ENCODE peak calls at places on chromosome 16, in seven cellular contexts. One of them, this sample, is unnamed.

GRCh38 chr16:11100239-11100750 is 155.7 kb downstream of the SOCS1 start:
- DNase-seq in mesenchymal stem cell: peak; percentile 98
- DNase-seq in endothelial cell of umbilical vein: peak; percentile 99
- DNase-seq in CD8-positive, alpha-beta memory T cell: no peak
- DNase-seq in neural progenitor cell: peak; percentile 70
- DNase-seq in Caco-2: no peak
- DNase-seq in CD8-positive, alpha-beta T cell: no peak
- DNase-seq in this sample: no peak

GRCh38 chr16:31916056-31916488 is 42.5 kb downstream of the ZNF267 start:
- DNase-seq in mesenchymal stem cell: no peak
- DNase-seq in endothelial cell of umbilical vein: no peak
- DNase-seq in CD8-positive, alpha-beta memory T cell: no peak
- DNase-seq in neural progenitor cell: no peak
- DNase-seq in Caco-2: no peak
- DNase-seq in CD8-positive, alpha-beta T cell: no peak
- DNase-seq in this sample: no peak

GRCh38 chr16:30977502-30977901 is 7.5 kb upstream of the HSD3B7 start:
- DNase-seq in mesenchymal stem cell: no peak
- DNase-seq in endothelial cell of umbilical vein: no peak
- DNase-seq in CD8-positive, alpha-beta memory T cell: no peak
- DNase-seq in neural progenitor cell: peak; percentile 50
- DNase-seq in Caco-2: no peak
- DNase-seq in CD8-positive, alpha-beta T cell: peak; percentile 39
- DNase-seq in this sample: no peak

GRCh38 chr16:3023415-3023668 is 400 bp downstream of the HCFC1R1 start:
- DNase-seq in mesenchymal stem cell: no peak
- DNase-seq in endothelial cell of umbilical vein: no peak
- DNase-seq in CD8-positive, alpha-beta memory T cell: peak; percentile 39
- DNase-seq in neural progenitor cell: no peak
- DNase-seq in Caco-2: no peak
- DNase-seq in CD8-positive, alpha-beta T cell: peak; percentile 46
- DNase-seq in this sample: peak; percentile 12

GRCh38 chr16:19926449-19927390 is 42.1 kb upstream of the GPRC5B start:
- DNase-seq in mesenchymal stem cell: peak; percentile 77
- DNase-seq in endothelial cell of umbilical vein: peak; percentile 48
- DNase-seq in CD8-positive, alpha-beta memory T cell: no peak
- DNase-seq in neural progenitor cell: no peak
- DNase-seq in Caco-2: no peak
- DNase-seq in CD8-positive, alpha-beta T cell: no peak
- DNase-seq in this sample: no peak

GRCh38 chr16:56747486-56748045 is 17.6 kb downstream of the NUP93 start:
- DNase-seq in mesenchymal stem cell: peak; percentile 31
- DNase-seq in endothelial cell of umbilical vein: no peak
- DNase-seq in CD8-positive, alpha-beta memory T cell: no peak
- DNase-seq in neural progenitor cell: peak; percentile 16
- DNase-seq in Caco-2: no peak
- DNase-seq in CD8-positive, alpha-beta T cell: no peak
- DNase-seq in this sample: no peak

GRCh38 chr16:72172105-72173034 is at the start of gene PMFBP1:
- DNase-seq in mesenchymal stem cell: peak; percentile 94
- DNase-seq in endothelial cell of umbilical vein: peak; percentile 62
- DNase-seq in CD8-positive, alpha-beta memory T cell: no peak
- DNase-seq in neural progenitor cell: no peak
- DNase-seq in Caco-2: peak; percentile 17
- DNase-seq in CD8-positive, alpha-beta T cell: no peak
- DNase-seq in this sample: peak; percentile 88

GRCh38 chr16:66939366-66939765 is 4.0 kb downstream of the CES2 start:
- DNase-seq in mesenchymal stem cell: no peak
- DNase-seq in endothelial cell of umbilical vein: no peak
- DNase-seq in CD8-positive, alpha-beta memory T cell: no peak
- DNase-seq in neural progenitor cell: no peak
- DNase-seq in Caco-2: no peak
- DNase-seq in CD8-positive, alpha-beta T cell: no peak
- DNase-seq in this sample: no peak

GRCh38 chr16:69906838-69907301 is 44.3 kb upstream of the CLEC18A start:
- DNase-seq in mesenchymal stem cell: peak; percentile 83
- DNase-seq in endothelial cell of umbilical vein: no peak
- DNase-seq in CD8-positive, alpha-beta memory T cell: no peak
- DNase-seq in neural progenitor cell: no peak
- DNase-seq in Caco-2: no peak
- DNase-seq in CD8-positive, alpha-beta T cell: no peak
- DNase-seq in this sample: no peak

GRCh38 chr16:72050769-72051464 is 3.4 kb upstream of the HP start:
- DNase-seq in mesenchymal stem cell: no peak
- DNase-seq in endothelial cell of umbilical vein: no peak
- DNase-seq in CD8-positive, alpha-beta memory T cell: no peak
- DNase-seq in neural progenitor cell: no peak
- DNase-seq in Caco-2: no peak
- DNase-seq in CD8-positive, alpha-beta T cell: no peak
- DNase-seq in this sample: no peak

GRCh38 chr16:16150117-16150877 is 73.0 kb downstream of the ABCC6 start:
- DNase-seq in mesenchymal stem cell: no peak
- DNase-seq in endothelial cell of umbilical vein: peak; percentile 58
- DNase-seq in CD8-positive, alpha-beta memory T cell: no peak
- DNase-seq in neural progenitor cell: no peak
- DNase-seq in Caco-2: no peak
- DNase-seq in CD8-positive, alpha-beta T cell: no peak
- DNase-seq in this sample: no peak

GRCh38 chr16:86202267-86202666 is 303.3 kb downstream of the IRF8 start:
- DNase-seq in mesenchymal stem cell: no peak
- DNase-seq in endothelial cell of umbilical vein: no peak
- DNase-seq in CD8-positive, alpha-beta memory T cell: no peak
- DNase-seq in neural progenitor cell: no peak
- DNase-seq in Caco-2: no peak
- DNase-seq in CD8-positive, alpha-beta T cell: no peak
- DNase-seq in this sample: no peak

GRCh38 chr16:74951206-74951605 is 33.7 kb downstream of the WDR59 start:
- DNase-seq in mesenchymal stem cell: no peak
- DNase-seq in endothelial cell of umbilical vein: no peak
- DNase-seq in CD8-positive, alpha-beta memory T cell: no peak
- DNase-seq in neural progenitor cell: no peak
- DNase-seq in Caco-2: no peak
- DNase-seq in CD8-positive, alpha-beta T cell: no peak
- DNase-seq in this sample: no peak

GRCh38 chr16:73171901-73172619 is 124.1 kb upstream of the ZFHX3 start:
- DNase-seq in mesenchymal stem cell: no peak
- DNase-seq in endothelial cell of umbilical vein: no peak
- DNase-seq in CD8-positive, alpha-beta memory T cell: no peak
- DNase-seq in neural progenitor cell: no peak
- DNase-seq in Caco-2: no peak
- DNase-seq in CD8-positive, alpha-beta T cell: no peak
- DNase-seq in this sample: no peak

GRCh38 chr16:89506113-89506504 is 2.1 kb upstream of the SPG7 start:
- DNase-seq in mesenchymal stem cell: no peak
- DNase-seq in endothelial cell of umbilical vein: no peak
- DNase-seq in CD8-positive, alpha-beta memory T cell: no peak
- DNase-seq in neural progenitor cell: no peak
- DNase-seq in Caco-2: no peak
- DNase-seq in CD8-positive, alpha-beta T cell: no peak
- DNase-seq in this sample: no peak
- H3K4me3 ChIP-seq in mesenchymal stem cell: peak overlapping the region; percentile 24
- H3K4me3 ChIP-seq in endothelial cell of umbilical vein: peak overlapping the region; percentile 0
- H3K4me3 ChIP-seq in CD8-positive, alpha-beta memory T cell: peak overlapping the region; percentile 50
- H3K4me3 ChIP-seq in neural progenitor cell: no peak overlapping the region
- H3K4me3 ChIP-seq in Caco-2: no peak overlapping the region
- H3K4me3 ChIP-seq in CD8-positive, alpha-beta T cell: peak overlapping the region; percentile 29
- H3K4me3 ChIP-seq in this sample: no peak overlapping the region

DNA sequence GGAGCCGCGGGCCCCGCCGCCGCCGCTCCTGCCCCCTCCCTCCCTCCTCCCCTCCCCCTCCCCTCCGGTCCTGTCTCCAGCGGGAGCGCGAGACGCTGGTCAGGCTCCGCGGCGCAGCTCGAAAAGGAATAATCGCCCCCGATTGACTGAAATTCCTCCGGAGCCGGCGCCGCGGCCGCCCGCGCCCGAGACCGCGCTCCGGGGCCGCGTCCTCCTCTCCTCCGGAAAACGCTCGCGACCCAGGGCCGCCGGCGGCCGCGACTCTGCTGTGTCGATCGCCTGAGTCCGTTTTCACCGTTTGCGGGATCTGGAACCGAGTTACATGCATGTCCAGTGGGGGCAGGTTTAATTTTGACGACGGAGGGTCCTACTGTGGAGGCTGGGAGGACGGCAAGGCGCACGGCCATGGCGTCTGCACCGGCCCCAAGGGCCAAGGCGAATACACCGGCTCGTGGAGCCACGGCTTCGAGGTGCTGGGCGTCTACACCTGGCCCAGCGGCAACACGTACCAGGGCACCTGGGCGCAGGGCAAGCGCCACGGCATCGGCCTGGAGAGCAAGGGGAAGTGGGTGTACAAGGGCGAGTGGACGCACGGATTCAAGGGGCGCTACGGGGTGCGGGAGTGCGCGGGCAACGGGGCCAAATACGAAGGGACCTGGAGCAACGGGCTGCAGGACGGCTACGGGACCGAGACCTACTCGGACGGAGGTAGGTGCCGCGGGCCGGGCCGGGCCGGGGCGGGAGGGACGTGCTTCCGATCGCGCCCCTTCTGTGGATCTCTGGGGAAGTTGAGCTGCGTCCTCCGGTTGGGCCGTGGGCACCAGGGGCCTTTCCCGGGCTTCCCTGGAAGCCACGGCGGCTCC is 744 bp downstream of the JPH3 start:
- DNase-seq in mesenchymal stem cell: no peak
- DNase-seq in endothelial cell of umbilical vein: no peak
- DNase-seq in CD8-positive, alpha-beta memory T cell: no peak
- DNase-seq in neural progenitor cell: peak; percentile 87
- DNase-seq in Caco-2: peak; percentile 24
- DNase-seq in CD8-positive, alpha-beta T cell: no peak
- DNase-seq in this sample: no peak
- H3K4me3 ChIP-seq in mesenchymal stem cell: no peak overlapping the region
- H3K4me3 ChIP-seq in endothelial cell of umbilical vein: no peak overlapping the region
- H3K4me3 ChIP-seq in CD8-positive, alpha-beta memory T cell: no peak overlapping the region
- H3K4me3 ChIP-seq in neural progenitor cell: peak overlapping the region; percentile 100
- H3K4me3 ChIP-seq in Caco-2: peak overlapping the region; percentile 60
- H3K4me3 ChIP-seq in CD8-positive, alpha-beta T cell: no peak overlapping the region
- H3K4me3 ChIP-seq in this sample: no peak overlapping the region

GRCh38 chr16:84728853-84729424 is 29.1 kb downstream of the USP10 start:
- DNase-seq in mesenchymal stem cell: no peak
- DNase-seq in endothelial cell of umbilical vein: no peak
- DNase-seq in CD8-positive, alpha-beta memory T cell: no peak
- DNase-seq in neural progenitor cell: no peak
- DNase-seq in Caco-2: no peak
- DNase-seq in CD8-positive, alpha-beta T cell: no peak
- DNase-seq in this sample: no peak

GRCh38 chr16:84725481-84726078 is 25.8 kb downstream of the USP10 start:
- DNase-seq in mesenchymal stem cell: no peak
- DNase-seq in endothelial cell of umbilical vein: no peak
- DNase-seq in CD8-positive, alpha-beta memory T cell: no peak
- DNase-seq in neural progenitor cell: no peak
- DNase-seq in Caco-2: peak; percentile 29
- DNase-seq in CD8-positive, alpha-beta T cell: no peak
- DNase-seq in this sample: no peak

GRCh38 chr16:84726079-84726669 is 26.4 kb downstream of the USP10 start:
- DNase-seq in mesenchymal stem cell: peak; percentile 86
- DNase-seq in endothelial cell of umbilical vein: peak; percentile 82
- DNase-seq in CD8-positive, alpha-beta memory T cell: peak; percentile 71
- DNase-seq in neural progenitor cell: peak; percentile 90
- DNase-seq in Caco-2: peak; percentile 95
- DNase-seq in CD8-positive, alpha-beta T cell: peak; percentile 80
- DNase-seq in this sample: peak; percentile 52

GRCh38 chr16:84724619-84725307 is 25.0 kb downstream of the USP10 start:
- DNase-seq in mesenchymal stem cell: no peak
- DNase-seq in endothelial cell of umbilical vein: no peak
- DNase-seq in CD8-positive, alpha-beta memory T cell: no peak
- DNase-seq in neural progenitor cell: no peak
- DNase-seq in Caco-2: no peak
- DNase-seq in CD8-positive, alpha-beta T cell: no peak
- DNase-seq in this sample: no peak

DNA sequence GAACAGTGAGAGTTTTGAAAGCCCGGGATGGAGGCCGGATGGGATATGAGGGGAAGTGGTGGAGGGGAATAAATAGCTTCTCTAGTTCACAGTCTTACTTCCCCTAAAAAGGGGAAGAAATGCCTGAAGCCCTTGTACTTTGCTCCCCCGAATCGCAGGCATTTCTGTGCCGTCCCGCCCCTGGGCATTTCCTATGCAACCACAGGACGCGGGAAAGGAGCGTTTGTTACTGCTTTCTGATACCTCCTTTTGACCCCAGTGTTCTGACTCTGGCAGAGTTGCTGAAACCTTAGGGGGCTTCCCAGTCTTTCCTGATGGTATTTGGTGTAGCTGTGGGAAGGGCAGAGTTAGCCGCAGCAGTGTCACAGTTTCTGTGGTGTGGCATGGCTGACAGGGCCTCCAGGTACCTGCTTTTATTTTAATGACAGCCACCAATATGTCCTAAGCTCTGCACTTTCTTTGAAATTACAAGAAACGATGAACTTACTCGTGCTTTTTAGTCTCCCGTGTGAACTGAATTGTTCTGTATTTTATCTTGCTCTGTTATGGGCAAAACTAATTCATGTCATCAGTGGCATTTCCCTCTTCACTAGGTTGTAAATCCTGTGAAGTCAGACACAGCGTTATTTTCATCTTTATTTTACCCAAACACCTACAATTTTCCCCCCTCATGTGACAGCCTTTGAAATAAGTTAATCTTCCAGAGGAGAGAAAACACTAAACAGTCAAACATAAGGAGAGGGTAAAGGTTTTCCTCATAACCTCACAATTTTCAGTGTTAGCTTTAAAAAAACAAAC is 27.1 kb downstream of the USP10 start:
- DNase-seq in mesenchymal stem cell: peak; percentile 39
- DNase-seq in endothelial cell of umbilical vein: no peak
- DNase-seq in CD8-positive, alpha-beta memory T cell: no peak
- DNase-seq in neural progenitor cell: no peak
- DNase-seq in Caco-2: peak; percentile 72
- DNase-seq in CD8-positive, alpha-beta T cell: no peak
- DNase-seq in this sample: no peak
- H3K4me3 ChIP-seq in mesenchymal stem cell: no peak overlapping the region
- H3K4me3 ChIP-seq in endothelial cell of umbilical vein: no peak overlapping the region
- H3K4me3 ChIP-seq in CD8-positive, alpha-beta memory T cell: no peak overlapping the region
- H3K4me3 ChIP-seq in neural progenitor cell: no peak overlapping the region
- H3K4me3 ChIP-seq in Caco-2: peak overlapping the region; percentile 21
- H3K4me3 ChIP-seq in CD8-positive, alpha-beta T cell: no peak overlapping the region
- H3K4me3 ChIP-seq in this sample: no peak overlapping the region

GRCh38 chr16:68235882-68236803 is at the start of gene ESRP2:
- DNase-seq in mesenchymal stem cell: no peak
- DNase-seq in endothelial cell of umbilical vein: no peak
- DNase-seq in CD8-positive, alpha-beta memory T cell: peak; percentile 53
- DNase-seq in neural progenitor cell: peak; percentile 62
- DNase-seq in Caco-2: peak; percentile 97
- DNase-seq in CD8-positive, alpha-beta T cell: peak; percentile 54
- DNase-seq in this sample: no peak

GRCh38 chr16:68236804-68237242 is 896 bp upstream of the ESRP2 start:
- DNase-seq in mesenchymal stem cell: no peak
- DNase-seq in endothelial cell of umbilical vein: peak; percentile 40
- DNase-seq in CD8-positive, alpha-beta memory T cell: peak; percentile 32
- DNase-seq in neural progenitor cell: peak; percentile 58
- DNase-seq in Caco-2: peak; percentile 47
- DNase-seq in CD8-positive, alpha-beta T cell: no peak
- DNase-seq in this sample: no peak

GRCh38 chr16:68238029-68238345 is 2.1 kb upstream of the ESRP2 start:
- DNase-seq in mesenchymal stem cell: no peak
- DNase-seq in endothelial cell of umbilical vein: no peak
- DNase-seq in CD8-positive, alpha-beta memory T cell: no peak
- DNase-seq in neural progenitor cell: no peak
- DNase-seq in Caco-2: no peak
- DNase-seq in CD8-positive, alpha-beta T cell: peak; percentile 41
- DNase-seq in this sample: no peak

GRCh38 chr16:68235105-68235881 is 634 bp downstream of the ESRP2 start:
- DNase-seq in mesenchymal stem cell: no peak
- DNase-seq in endothelial cell of umbilical vein: no peak
- DNase-seq in CD8-positive, alpha-beta memory T cell: peak; percentile 36
- DNase-seq in neural progenitor cell: peak; percentile 55
- DNase-seq in Caco-2: peak; percentile 77
- DNase-seq in CD8-positive, alpha-beta T cell: peak; percentile 36
- DNase-seq in this sample: no peak

GRCh38 chr16:68237243-68238028 is 1.5 kb upstream of the ESRP2 start:
- DNase-seq in mesenchymal stem cell: peak; percentile 97
- DNase-seq in endothelial cell of umbilical vein: peak; percentile 98
- DNase-seq in CD8-positive, alpha-beta memory T cell: peak; percentile 80
- DNase-seq in neural progenitor cell: peak; percentile 99
- DNase-seq in Caco-2: peak; percentile 100
- DNase-seq in CD8-positive, alpha-beta T cell: peak; percentile 84
- DNase-seq in this sample: peak; percentile 98
- H3K4me3 ChIP-seq in mesenchymal stem cell: peak overlapping the region; percentile 76
- H3K4me3 ChIP-seq in endothelial cell of umbilical vein: peak overlapping the region; percentile 43
- H3K4me3 ChIP-seq in CD8-positive, alpha-beta memory T cell: peak overlapping the region; percentile 78
- H3K4me3 ChIP-seq in neural progenitor cell: peak overlapping the region; percentile 47
- H3K4me3 ChIP-seq in Caco-2: peak overlapping the region; percentile 79
- H3K4me3 ChIP-seq in CD8-positive, alpha-beta T cell: peak overlapping the region; percentile 93
- H3K4me3 ChIP-seq in this sample: peak overlapping the region; percentile 66

This sample was measured in MM.1S.